ENCODE peak calls at places on chromosomes 16 and 17, in six cellular contexts. P, D, S, F, X and I are unnamed samples.

GRCh38 chr17:53391197-53391596 is 431.5 kb upstream of the KIF2B start:
- DNase-seq in P (no peak), D (no peak), S (no peak), F (no peak), X (no peak), I (no peak)

GRCh38 chr16:12395266-12395665 is 408.4 kb downstream of the CPPED1 start:
- DNase-seq in P (no peak), D (no peak), S (no peak), F (no peak), X (no peak), I (no peak)

GRCh38 chr17:76585649-76586593 is at the start of gene ST6GALNAC2:
- DNase-seq in P (peak), D (peak), S (no peak), F (no peak), X (peak), I (no peak)

GRCh38 chr17:28521296-28522085 is 15.3 kb downstream of the FOXN1 start:
- DNase-seq in P (no peak), D (no peak), S (no peak), F (no peak), X (no peak), I (no peak)

GRCh38 chr17:16915752-16916556 is 56.0 kb downstream of the TNFRSF13B start:
- DNase-seq in P (peak), D (no peak), S (no peak), F (peak), X (peak), I (no peak)

GRCh38 chr17:74760404-74761105 is 12.1 kb downstream of the NHERF1 start:
- DNase-seq in P (no peak), D (no peak), S (no peak), F (no peak), X (no peak), I (peak)

GRCh38 chr17:81400154-81400938 is 5.1 kb downstream of the BAHCC1 start:
- DNase-seq in P (peak), D (no peak), S (no peak), F (no peak), X (no peak), I (no peak)

GRCh38 chr17:37766951-37767350 is 22.1 kb upstream of the HNF1B start:
- DNase-seq in P (no peak), D (no peak), S (no peak), F (no peak), X (no peak), I (no peak)

GRCh38 chr17:81471804-81472456 is 40.7 kb downstream of the ACTG1 start:
- DNase-seq in P (no peak), D (no peak), S (peak), F (peak), X (no peak), I (peak)

GRCh38 chr16:4517812-4518211 is 20.8 kb downstream of the CDIP1 start:
- DNase-seq in P (peak), D (no peak), S (no peak), F (no peak), X (no peak), I (peak)

GRCh38 chr16:71460246-71460645 is 1.8 kb downstream of the ZNF23 start:
- DNase-seq in P (no peak), D (no peak), S (peak), F (no peak), X (no peak), I (no peak)

GRCh38 chr16:75624921-75625334 is 1.8 kb upstream of the ADAT1 start:
- DNase-seq in P (no peak), D (no peak), S (no peak), F (no peak), X (no peak), I (no peak)

GRCh38 chr16:18800674-18801196 is 614 bp downstream of the ARL6IP1 start:
- DNase-seq in P (no peak), D (no peak), S (no peak), F (no peak), X (no peak), I (no peak)

GRCh38 chr16:89024546-89024945 is 47.5 kb upstream of the CBFA2T3 start:
- DNase-seq in P (no peak), D (no peak), S (no peak), F (no peak), X (no peak), I (no peak)

GRCh38 chr16:1003551-1004347 is 22.2 kb downstream of the SOX8 start:
- DNase-seq in P (no peak), D (no peak), S (no peak), F (no peak), X (no peak), I (no peak)

GRCh38 chr17:62017496-62017895 is 47.6 kb downstream of the MED13 start:
- DNase-seq in P (no peak), D (no peak), S (peak), F (no peak), X (no peak), I (no peak)

GRCh38 chr16:87584271-87584670 is 18.0 kb upstream of the JPH3 start:
- DNase-seq in P (no peak), D (no peak), S (no peak), F (no peak), X (no peak), I (no peak)

GRCh38 chr17:71234349-71234748 is 886.5 kb upstream of the SOX9 start:
- DNase-seq in P (no peak), D (no peak), S (no peak), F (no peak), X (no peak), I (no peak)

GRCh38 chr17:66952031-66952524 is 12.4 kb upstream of the CACNG4 start:
- DNase-seq in P (no peak), D (no peak), S (peak), F (no peak), X (no peak), I (no peak)

GRCh38 chr16:2742323-2743006 is 10.0 kb upstream of the SRRM2 start:
- DNase-seq in P (no peak), D (no peak), S (no peak), F (no peak), X (no peak), I (no peak)

GRCh38 chr17:37124074-37124824 is 175.5 kb downstream of the AATF start:
- DNase-seq in P (no peak), D (no peak), S (no peak), F (no peak), X (no peak), I (no peak)

GRCh38 chr17:57142925-57143324 is 57.9 kb downstream of the AKAP1 start:
- DNase-seq in P (no peak), D (no peak), S (no peak), F (no peak), X (no peak), I (no peak)

GRCh38 chr17:39410279-39410678 is 8.9 kb upstream of the FBXL20 start:
- DNase-seq in P (no peak), D (no peak), S (no peak), F (no peak), X (no peak), I (no peak)

GRCh38 chr17:34314279-34314678 is 5.0 kb upstream of the CCL8 start:
- DNase-seq in P (no peak), D (no peak), S (peak), F (no peak), X (no peak), I (no peak)

GRCh38 chr16:685967-686366 is 1.8 kb upstream of the JMJD8 start:
- DNase-seq in P (peak), D (no peak), S (no peak), F (peak), X (no peak), I (no peak)

GRCh38 chr17:51508048-51508447 is 247.7 kb downstream of the UTP18 start:
- DNase-seq in P (no peak), D (no peak), S (no peak), F (no peak), X (no peak), I (no peak)

GRCh38 chr17:3754066-3754457 is 30.4 kb downstream of the HASPIN start:
- DNase-seq in P (no peak), D (no peak), S (no peak), F (no peak), X (no peak), I (no peak)

GRCh38 chr17:14161419-14161818 is 75.2 kb downstream of the CDRT15 start:
- DNase-seq in P (no peak), D (no peak), S (no peak), F (no peak), X (no peak), I (no peak)

GRCh38 chr16:84949776-84950436 is 61.4 kb downstream of the ZDHHC7 start:
- DNase-seq in P (no peak), D (no peak), S (no peak), F (no peak), X (no peak), I (no peak)

GRCh38 chr17:63686138-63686685 is 13.7 kb downstream of the LIMD2 start:
- DNase-seq in P (no peak), D (no peak), S (no peak), F (no peak), X (no peak), I (no peak)

GRCh38 chr16:85061566-85061965 is 34.0 kb downstream of the KIAA0513 start:
- DNase-seq in P (no peak), D (no peak), S (no peak), F (no peak), X (no peak), I (no peak)

GRCh38 chr17:59963738-59964454 is 644 bp downstream of the RNFT1 start:
- DNase-seq in P (no peak), D (peak), S (peak), F (no peak), X (peak), I (no peak)

GRCh38 chr17:35313875-35314409 is 59.5 kb downstream of the SLFN11 start:
- DNase-seq in P (no peak), D (no peak), S (no peak), F (no peak), X (no peak), I (no peak)

GRCh38 chr17:40445769-40446468 is 2.7 kb downstream of the IGFBP4 start:
- DNase-seq in P (no peak), D (no peak), S (no peak), F (no peak), X (no peak), I (no peak)

GRCh38 chr16:85800321-85800669 is 800 bp downstream of the COX4I1 start:
- DNase-seq in P (no peak), D (no peak), S (no peak), F (no peak), X (no peak), I (no peak)

GRCh38 chr17:41647940-41648410 is 23.6 kb upstream of the KRT17 start:
- DNase-seq in P (peak), D (peak), S (no peak), F (peak), X (peak), I (peak)